ENCODE peak calls at places on chromosomes 13 and 19, in six cellular contexts. Q is OCI-LY7, S is neural progenitor cell, T is SK-N-SH, J is PC-3, V is HCT116. O is an unnamed sample.

GRCh38 chr19:42282036-42282762 is 13.1 kb downstream of the CIC start:
- DNase-seq in Q (peak; percentile 39), S (peak; percentile 52), T (no peak), J (no peak), V (no peak), O (no peak)

GRCh38 chr19:5881543-5882299 is 11.4 kb upstream of the FUT5 start:
- DNase-seq in Q (no peak), S (no peak), T (no peak), J (no peak), V (no peak), O (no peak)

GRCh38 chr13:21475115-21475514 is 16.0 kb upstream of the ZDHHC20 start:
- DNase-seq in Q (no peak), S (no peak), T (no peak), J (no peak), V (no peak), O (no peak)

GRCh38 chr13:32746474-32746873 is 160.2 kb downstream of the PDS5B start:
- DNase-seq in Q (no peak), S (no peak), T (no peak), J (no peak), V (no peak), O (no peak)

GRCh38 chr13:84867246-84867645 is 932.0 kb downstream of the SLITRK6 start:
- DNase-seq in Q (no peak), S (no peak), T (no peak), J (no peak), V (no peak), O (peak; percentile 24)

GRCh38 chr13:21987793-21988192 is 316.9 kb downstream of the FGF9 start:
- DNase-seq in Q (no peak), S (no peak), T (no peak), J (no peak), V (no peak), O (no peak)

GRCh38 chr13:46134961-46135522 is 30.2 kb upstream of the CPB2 start:
- DNase-seq in Q (no peak), S (peak; percentile 18), T (no peak), J (peak; percentile 92), V (peak; percentile 34), O (peak; percentile 65)

GRCh38 chr19:18392417-18392816 is 5.0 kb downstream of the LRRC25 start:
- DNase-seq in Q (no peak), S (no peak), T (no peak), J (no peak), V (no peak), O (no peak)

GRCh38 chr19:590396-590745 is 690 bp downstream of the HCN2 start:
- DNase-seq in Q (no peak), S (peak; percentile 66), T (peak; percentile 68), J (peak; percentile 11), V (no peak), O (no peak)

GRCh38 chr13:103156346-103156998 is 90.3 kb upstream of the SLC10A2 start:
- DNase-seq in Q (no peak), S (no peak), T (no peak), J (no peak), V (no peak), O (no peak)

GRCh38 chr19:424546-424945 is 15.6 kb upstream of the C2CD4C start:
- DNase-seq in Q (no peak), S (no peak), T (no peak), J (no peak), V (no peak), O (no peak)

GRCh38 chr13:66585669-66586203 is 644.4 kb downstream of the PCDH9 start:
- DNase-seq in Q (no peak), S (no peak), T (no peak), J (no peak), V (no peak), O (no peak)

GRCh38 chr19:19155495-19156219 is 14.4 kb downstream of the MEF2B start:
- DNase-seq in Q (peak; percentile 98), S (no peak), T (no peak), J (no peak), V (no peak), O (no peak)

GRCh38 chr13:67227131-67227983 is 2.8 kb downstream of the PCDH9 start:
- DNase-seq in Q (no peak), S (no peak), T (no peak), J (no peak), V (no peak), O (no peak)

DNA sequence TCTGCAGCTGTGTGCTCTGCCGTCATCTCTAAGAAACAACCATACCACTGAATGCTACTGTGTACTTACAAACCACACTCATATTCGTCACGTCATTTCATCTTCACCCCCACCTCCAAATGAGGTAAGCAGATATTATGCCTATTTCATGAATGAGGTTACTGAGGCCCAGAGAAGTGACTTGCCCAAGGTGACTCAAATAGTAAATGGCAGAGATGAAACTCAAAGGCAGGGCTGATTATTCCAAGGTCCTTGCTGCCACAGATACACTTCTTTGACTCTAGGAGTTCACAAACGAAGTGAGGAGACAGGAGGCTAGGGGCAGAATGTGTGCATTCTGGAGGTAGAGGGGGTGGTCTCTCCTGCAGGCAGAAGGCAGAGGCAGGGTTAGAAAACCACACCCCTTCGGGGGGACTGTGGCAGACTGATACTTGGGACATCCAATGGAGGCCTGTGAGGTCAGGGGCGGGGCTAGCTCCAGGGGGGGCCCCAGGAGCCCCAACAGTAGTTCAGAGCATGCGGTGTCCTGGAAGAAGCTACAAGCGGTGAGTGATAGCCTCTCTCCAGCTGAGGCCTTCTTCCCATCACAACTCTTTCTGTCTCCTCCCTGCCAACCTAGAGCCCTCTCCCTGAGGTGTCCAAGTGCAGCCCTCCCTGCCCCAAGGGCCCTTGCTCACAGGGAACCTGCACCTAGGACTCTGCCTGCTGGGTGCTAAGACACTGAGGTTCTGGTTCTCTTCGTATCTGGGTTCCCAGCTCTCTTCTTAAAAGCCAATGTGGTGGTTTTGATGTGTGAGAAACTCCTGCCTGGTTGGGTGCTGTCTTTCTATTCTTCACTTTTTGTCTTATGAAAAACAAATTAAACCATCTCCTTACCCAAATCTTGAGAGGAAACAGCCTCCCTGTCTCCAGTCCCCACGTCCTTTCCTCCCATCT is 4.6 kb upstream of the KMT2B start:
- DNase-seq in Q (no peak), S (no peak), T (no peak), J (no peak), V (no peak), O (peak; percentile 32)
- TF ChIP-seq EZH2phosphoT487 in Q (no peak), S (no peak), T (no peak), J (no peak), V (no peak), O (no peak)

GRCh38 chr13:98222816-98223215 is 45.7 kb upstream of the RNF113B start:
- DNase-seq in Q (no peak), S (no peak), T (no peak), J (no peak), V (no peak), O (no peak)

GRCh38 chr13:98225036-98225940 is 48.2 kb upstream of the RNF113B start:
- DNase-seq in Q (no peak), S (no peak), T (no peak), J (no peak), V (no peak), O (no peak)

GRCh38 chr13:98222081-98222554 is 45.0 kb upstream of the RNF113B start:
- DNase-seq in Q (no peak), S (no peak), T (no peak), J (peak; percentile 30), V (no peak), O (no peak)

GRCh38 chr13:98224557-98224956 is 47.5 kb upstream of the RNF113B start:
- DNase-seq in Q (no peak), S (no peak), T (no peak), J (no peak), V (no peak), O (no peak)

DNA sequence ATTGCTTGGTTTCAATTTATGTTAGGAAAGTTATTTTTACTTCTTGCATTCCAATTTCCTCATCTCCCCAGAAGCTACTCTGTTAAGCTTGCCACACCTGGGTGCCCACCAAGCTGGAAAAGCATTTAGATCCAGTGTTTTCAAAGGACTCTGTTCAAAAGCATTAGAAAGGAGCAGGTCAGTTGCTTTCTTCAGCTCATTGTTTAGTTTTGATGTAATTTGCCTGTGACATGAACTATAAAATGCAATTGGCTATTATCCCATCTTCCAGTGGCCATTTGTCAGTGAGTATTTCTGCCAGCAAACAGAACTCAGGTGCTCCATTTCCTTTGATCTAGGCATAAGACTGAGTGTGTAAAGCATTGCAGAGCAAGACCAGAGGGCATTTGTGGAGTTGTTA is 46.7 kb upstream of the RNF113B start:
- DNase-seq in Q (no peak), S (no peak), T (no peak), J (no peak), V (no peak), O (no peak)
- TF ChIP-seq EZH2phosphoT487 in Q (no peak), S (no peak), T (no peak), J (no peak), V (no peak), O (no peak)

DNA sequence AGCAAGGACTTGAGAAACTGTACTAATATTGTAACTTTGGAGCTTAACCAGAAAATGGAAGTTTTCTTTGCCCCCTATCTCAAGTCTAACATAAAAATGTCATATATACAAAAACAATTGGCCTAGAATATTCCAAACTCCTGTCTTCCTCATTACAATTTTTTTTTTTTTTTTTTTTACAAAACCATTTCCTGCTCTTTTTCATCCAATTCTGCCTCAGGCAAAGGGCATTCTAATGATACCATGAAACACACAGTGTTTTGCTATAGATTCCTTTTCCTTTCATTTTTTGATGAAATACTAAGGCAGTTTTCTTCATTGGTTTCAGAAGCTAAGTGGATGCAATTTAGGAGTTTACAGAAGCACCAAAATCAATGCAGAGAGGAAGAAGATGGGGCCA is 119.7 kb downstream of the LHFPL6 start:
- DNase-seq in Q (no peak), S (no peak), T (no peak), J (no peak), V (no peak), O (no peak)
- TF ChIP-seq EZH2phosphoT487 in Q (no peak), S (no peak), T (no peak), J (no peak), V (no peak), O (no peak)

DNA sequence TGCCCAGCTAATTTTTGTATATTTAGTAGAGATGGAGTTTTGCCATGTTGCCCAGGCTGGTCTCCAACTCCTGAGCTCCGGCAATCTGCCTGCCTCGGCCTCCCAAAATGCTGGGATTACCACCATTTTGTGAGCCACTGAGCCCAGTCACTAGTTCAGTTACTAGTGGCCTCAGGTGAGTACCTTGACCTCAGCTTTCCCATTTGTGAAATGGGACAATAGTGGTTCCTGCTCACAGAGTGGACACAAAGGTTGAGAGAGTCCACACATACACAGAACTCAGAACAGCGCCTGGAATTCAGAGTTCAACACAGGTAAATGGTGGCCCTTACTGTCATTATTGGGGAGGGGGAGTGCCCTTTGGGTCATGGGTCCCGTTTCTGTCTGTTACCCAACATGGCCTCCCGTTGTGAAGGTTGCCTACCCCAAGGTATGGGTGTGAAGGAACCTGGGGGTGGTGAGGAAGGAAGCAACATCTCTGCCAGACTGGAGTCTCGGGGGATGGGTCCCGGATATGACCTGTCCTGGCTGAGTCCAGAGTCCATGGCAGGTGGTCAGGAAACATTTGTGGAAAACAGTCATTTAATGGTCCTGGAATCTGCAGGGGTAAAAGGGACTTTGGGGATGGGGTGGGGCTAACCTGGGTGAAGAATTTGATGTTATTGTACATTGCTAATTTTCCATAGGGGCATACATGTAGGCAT is 11.7 kb upstream of the IRGC start:
- DNase-seq in Q (no peak), S (no peak), T (no peak), J (peak; percentile 27), V (no peak), O (no peak)
- TF ChIP-seq EZH2phosphoT487 in Q (no peak), S (no peak), T (no peak), J (no peak), V (no peak), O (no peak)

DNA sequence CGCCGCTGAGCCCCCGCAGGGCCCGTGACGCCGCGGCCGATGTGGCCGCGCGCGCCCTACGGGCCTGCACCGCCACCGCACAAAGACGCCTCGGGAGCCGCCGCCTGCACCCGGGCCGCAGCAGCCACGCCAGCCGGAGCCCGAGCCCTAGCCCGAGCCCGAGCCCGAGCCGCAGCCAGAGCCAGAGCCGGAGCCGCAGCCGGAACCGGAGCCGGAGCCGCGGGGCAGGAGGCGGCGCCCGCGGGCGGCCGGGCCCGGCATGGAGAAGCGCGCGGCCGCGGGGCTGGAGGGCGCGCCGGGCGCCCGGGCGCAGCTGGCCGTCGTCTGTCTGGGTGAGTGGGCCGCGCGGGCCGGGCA is 375 bp downstream of the LRP3 start:
- DNase-seq in Q (no peak), S (peak; percentile 47), T (no peak), J (no peak), V (no peak), O (peak; percentile 36)
- TF ChIP-seq EZH2phosphoT487 in Q (no peak), S (no peak), T (no peak), J (no peak), V (no peak), O (no peak)